ENCODE peak calls at places on chromosomes 12 and 14, in seven cellular contexts. One of them, this sample, is unnamed.

GRCh38 chr14:77026930-77027537 is 1.5 kb downstream of the IRF2BPL start:
- DNase-seq in NCI-H1092 treated with DMSO at 0.1 percent for 48 hours: peak
- DNase-seq in GM18507: no peak
- DNase-seq in iris pigment epithelial cell: peak
- DNase-seq in progenitor cell of endocrine pancreas: peak
- DNase-seq in GM12865: peak
- DNase-seq in adrenal gland: peak
- DNase-seq in this sample: peak

GRCh38 chr14:76256545-76256944 is 104.8 kb downstream of the GPATCH2L start:
- DNase-seq in GM18507: no peak
- DNase-seq in iris pigment epithelial cell: no peak
- DNase-seq in adrenal gland: no peak
- DNase-seq in GM12865: no peak
- DNase-seq in progenitor cell of endocrine pancreas: no peak
- DNase-seq in NCI-H1092 treated with DMSO at 0.1 percent for 48 hours: no peak
- DNase-seq in this sample: no peak

GRCh38 chr12:57479043-57479375 is 657 bp downstream of the ARHGAP9 start:
- DNase-seq in GM18507: no peak
- DNase-seq in GM12865: peak
- DNase-seq in NCI-H1092 treated with DMSO at 0.1 percent for 48 hours: no peak
- DNase-seq in iris pigment epithelial cell: no peak
- DNase-seq in adrenal gland: no peak
- DNase-seq in progenitor cell of endocrine pancreas: no peak
- DNase-seq in this sample: no peak

GRCh38 chr12:30515351-30515750 is 180.3 kb downstream of the IPO8 start:
- DNase-seq in GM12865: no peak
- DNase-seq in progenitor cell of endocrine pancreas: no peak
- DNase-seq in GM18507: no peak
- DNase-seq in adrenal gland: no peak
- DNase-seq in iris pigment epithelial cell: peak
- DNase-seq in NCI-H1092 treated with DMSO at 0.1 percent for 48 hours: peak
- DNase-seq in this sample: no peak

GRCh38 chr14:90632451-90632850 is 183.8 kb downstream of the TTC7B start:
- DNase-seq in progenitor cell of endocrine pancreas: no peak
- DNase-seq in GM18507: no peak
- DNase-seq in GM12865: no peak
- DNase-seq in adrenal gland: no peak
- DNase-seq in iris pigment epithelial cell: peak
- DNase-seq in NCI-H1092 treated with DMSO at 0.1 percent for 48 hours: no peak
- DNase-seq in this sample: no peak

GRCh38 chr14:20409226-20409625 is 4.1 kb downstream of the TEP1 start:
- DNase-seq in GM12865: no peak
- DNase-seq in adrenal gland: no peak
- DNase-seq in GM18507: no peak
- DNase-seq in iris pigment epithelial cell: peak
- DNase-seq in progenitor cell of endocrine pancreas: no peak
- DNase-seq in NCI-H1092 treated with DMSO at 0.1 percent for 48 hours: no peak
- DNase-seq in this sample: no peak

GRCh38 chr12:79737875-79738718 is 47.3 kb upstream of the PAWR start:
- DNase-seq in GM12865: peak
- DNase-seq in NCI-H1092 treated with DMSO at 0.1 percent for 48 hours: peak
- DNase-seq in GM18507: peak
- DNase-seq in iris pigment epithelial cell: peak
- DNase-seq in progenitor cell of endocrine pancreas: no peak
- DNase-seq in adrenal gland: peak
- DNase-seq in this sample: peak

GRCh38 chr12:67506739-67507138 is 141.8 kb upstream of the DYRK2 start:
- DNase-seq in NCI-H1092 treated with DMSO at 0.1 percent for 48 hours: no peak
- DNase-seq in iris pigment epithelial cell: no peak
- DNase-seq in GM12865: no peak
- DNase-seq in progenitor cell of endocrine pancreas: no peak
- DNase-seq in GM18507: no peak
- DNase-seq in adrenal gland: no peak
- DNase-seq in this sample: no peak

GRCh38 chr12:46383654-46384450 is 11.3 kb upstream of the SLC38A2 start:
- DNase-seq in GM18507: no peak
- DNase-seq in NCI-H1092 treated with DMSO at 0.1 percent for 48 hours: peak
- DNase-seq in adrenal gland: peak
- DNase-seq in iris pigment epithelial cell: peak
- DNase-seq in progenitor cell of endocrine pancreas: no peak
- DNase-seq in GM12865: peak
- DNase-seq in this sample: peak

GRCh38 chr14:99768381-99768780 is 24.8 kb upstream of the EML1 start:
- DNase-seq in adrenal gland: no peak
- DNase-seq in iris pigment epithelial cell: no peak
- DNase-seq in GM18507: no peak
- DNase-seq in GM12865: no peak
- DNase-seq in progenitor cell of endocrine pancreas: no peak
- DNase-seq in NCI-H1092 treated with DMSO at 0.1 percent for 48 hours: no peak
- DNase-seq in this sample: no peak

GRCh38 chr14:91140672-91141071 is 26.8 kb downstream of the DGLUCY start:
- DNase-seq in progenitor cell of endocrine pancreas: no peak
- DNase-seq in GM12865: peak
- DNase-seq in GM18507: no peak
- DNase-seq in NCI-H1092 treated with DMSO at 0.1 percent for 48 hours: peak
- DNase-seq in iris pigment epithelial cell: peak
- DNase-seq in adrenal gland: no peak
- DNase-seq in this sample: peak

GRCh38 chr12:71627438-71628002 is 36.1 kb downstream of the ZFC3H1 start:
- DNase-seq in GM18507: no peak
- DNase-seq in GM12865: no peak
- DNase-seq in iris pigment epithelial cell: no peak
- DNase-seq in NCI-H1092 treated with DMSO at 0.1 percent for 48 hours: no peak
- DNase-seq in adrenal gland: no peak
- DNase-seq in progenitor cell of endocrine pancreas: no peak
- DNase-seq in this sample: no peak

GRCh38 chr12:25249951-25250738 is 584 bp downstream of the KRAS start:
- DNase-seq in progenitor cell of endocrine pancreas: peak
- DNase-seq in adrenal gland: peak
- DNase-seq in NCI-H1092 treated with DMSO at 0.1 percent for 48 hours: peak
- DNase-seq in GM18507: no peak
- DNase-seq in GM12865: peak
- DNase-seq in iris pigment epithelial cell: peak
- DNase-seq in this sample: peak

GRCh38 chr12:121575952-121576615 is 4.7 kb downstream of the KDM2B start:
- DNase-seq in NCI-H1092 treated with DMSO at 0.1 percent for 48 hours: no peak
- DNase-seq in adrenal gland: no peak
- DNase-seq in GM12865: no peak
- DNase-seq in progenitor cell of endocrine pancreas: no peak
- DNase-seq in GM18507: no peak
- DNase-seq in iris pigment epithelial cell: no peak
- DNase-seq in this sample: no peak

This sample was measured in endothelial cell.